ENCODE peak calls at places on chromosomes 2 and 18, in eight cellular contexts. P is stomach; E is effector memory CD4-positive, alpha-beta T cell; H is AG04450; M is Peyer's patch; I is heart right ventricle; V is prostate gland; L is brain microvascular endothelial cell. Z is an unnamed sample.

GRCh38 chr18:74609535-74609934 is 11.9 kb downstream of the ZNF407 start:
- DNase-seq in P (no peak), E (no peak), H (peak; percentile 53), M (no peak), I (no peak), V (no peak), L (peak; percentile 65), Z (no peak)

GRCh38 chr2:165274698-165275097 is 35.5 kb downstream of the SCN2A start:
- DNase-seq in P (peak; percentile 27), E (no peak), H (no peak), M (no peak), I (peak; percentile 66), V (peak; percentile 10), L (no peak), Z (no peak)

GRCh38 chr2:231685349-231686191 is 22.8 kb upstream of the PTMA start:
- DNase-seq in P (no peak), E (no peak), H (no peak), M (no peak), I (no peak), V (no peak), L (no peak), Z (no peak)

GRCh38 chr2:72920317-72921087 is 3.2 kb downstream of the EMX1 start:
- DNase-seq in P (peak; percentile 20), E (no peak), H (no peak), M (peak; percentile 14), I (no peak), V (no peak), L (no peak), Z (no peak)

GRCh38 chr2:8679567-8679826 is 2.4 kb upstream of the ID2 start:
- DNase-seq in P (no peak), E (no peak), H (no peak), M (no peak), I (no peak), V (no peak), L (no peak), Z (no peak)

GRCh38 chr2:135803276-135803675 is 33.7 kb downstream of the LCT start:
- DNase-seq in P (no peak), E (no peak), H (no peak), M (no peak), I (no peak), V (no peak), L (no peak), Z (no peak)

GRCh38 chr2:15636972-15637785 is 45.5 kb downstream of the DDX1 start:
- DNase-seq in P (peak; percentile 73), E (peak; percentile 17), H (peak; percentile 46), M (peak; percentile 55), I (peak; percentile 55), V (peak; percentile 69), L (peak; percentile 73), Z (peak; percentile 20)

GRCh38 chr2:100865819-100866462 is 46.0 kb downstream of the NPAS2 start:
- DNase-seq in P (peak; percentile 24), E (no peak), H (no peak), M (no peak), I (no peak), V (no peak), L (peak; percentile 70), Z (no peak)

GRCh38 chr18:25329783-25330182 is 22.2 kb downstream of the ZNF521 start:
- DNase-seq in P (no peak), E (no peak), H (no peak), M (no peak), I (no peak), V (no peak), L (no peak), Z (no peak)

GRCh38 chr2:137964066-137964858 is at the start of gene HNMT:
- DNase-seq in P (peak; percentile 58), E (no peak), H (no peak), M (no peak), I (peak; percentile 27), V (peak; percentile 47), L (peak; percentile 55), Z (no peak)

GRCh38 chr18:45413180-45413836 is 202.0 kb upstream of the SLC14A2 start:
- DNase-seq in P (no peak), E (no peak), H (no peak), M (no peak), I (no peak), V (no peak), L (no peak), Z (no peak)

GRCh38 chr2:24559714-24560113 is 68.7 kb downstream of the NCOA1 start:
- DNase-seq in P (no peak), E (no peak), H (no peak), M (no peak), I (no peak), V (no peak), L (no peak), Z (no peak)

GRCh38 chr2:12714391-12715221 is 2.1 kb upstream of the TRIB2 start:
- DNase-seq in P (no peak), E (no peak), H (no peak), M (no peak), I (no peak), V (no peak), L (no peak), Z (no peak)

GRCh38 chr2:45013229-45014015 is 4.2 kb upstream of the SIX2 start:
- DNase-seq in P (no peak), E (no peak), H (no peak), M (no peak), I (no peak), V (no peak), L (no peak), Z (no peak)

GRCh38 chr2:32632089-32632488 is 4.2 kb downstream of the TTC27 start:
- DNase-seq in P (no peak), E (no peak), H (no peak), M (no peak), I (no peak), V (no peak), L (peak; percentile 84), Z (no peak)

GRCh38 chr2:36812196-36812595 is 115.7 kb downstream of the VIT start:
- DNase-seq in P (no peak), E (no peak), H (no peak), M (no peak), I (no peak), V (no peak), L (no peak), Z (no peak)

GRCh38 chr2:39728941-39729351 is 50.1 kb downstream of the THUMPD2 start:
- DNase-seq in P (peak; percentile 35), E (no peak), H (no peak), M (no peak), I (no peak), V (no peak), L (peak; percentile 51), Z (no peak)

GRCh38 chr2:10518470-10519060 is 70.4 kb upstream of the ODC1 start:
- DNase-seq in P (no peak), E (no peak), H (no peak), M (no peak), I (no peak), V (no peak), L (no peak), Z (no peak)

GRCh38 chr2:228777855-228778355 is 493.2 kb downstream of the PID1 start:
- DNase-seq in P (no peak), E (no peak), H (no peak), M (no peak), I (no peak), V (no peak), L (peak; percentile 17), Z (no peak)

GRCh38 chr2:128602038-128602698 is 283.5 kb upstream of the HS6ST1 start:
- DNase-seq in P (no peak), E (no peak), H (no peak), M (no peak), I (no peak), V (no peak), L (no peak), Z (no peak)
- H3K27me3 ChIP-seq in P (no peaks in the 10 kb centered on the region), E (no peaks in the 10 kb centered on the region), H (peaks cover 2% of the 10 kb centered on the region), M (no peaks in the 10 kb centered on the region), I (no peaks in the 10 kb centered on the region), V (no peaks in the 10 kb centered on the region), L (no peaks in the 10 kb centered on the region), Z (no peaks in the 10 kb centered on the region)

GRCh38 chr2:46305767-46306166 is 8.6 kb downstream of the EPAS1 start:
- DNase-seq in P (no peak), E (no peak), H (no peak), M (no peak), I (no peak), V (no peak), L (no peak), Z (no peak)

GRCh38 chr2:46304635-46305034 is 7.4 kb downstream of the EPAS1 start:
- DNase-seq in P (no peak), E (no peak), H (no peak), M (no peak), I (no peak), V (no peak), L (no peak), Z (no peak)

GRCh38 chr2:46305177-46305576 is 8.0 kb downstream of the EPAS1 start:
- DNase-seq in P (no peak), E (no peak), H (no peak), M (no peak), I (no peak), V (no peak), L (no peak), Z (no peak)

GRCh38 chr2:46306988-46307655 is 9.9 kb downstream of the EPAS1 start:
- DNase-seq in P (no peak), E (no peak), H (no peak), M (no peak), I (no peak), V (no peak), L (no peak), Z (no peak)

GRCh38 chr2:46306320-46306719 is 9.1 kb downstream of the EPAS1 start:
- DNase-seq in P (no peak), E (no peak), H (no peak), M (no peak), I (no peak), V (peak; percentile 41), L (no peak), Z (no peak)
- H3K4me3 ChIP-seq in P (no peak overlapping the region), E (no peak overlapping the region), H (no peak overlapping the region), M (no peak overlapping the region), I (no peak overlapping the region), V (no peak overlapping the region), L (no peak overlapping the region), Z (no peak overlapping the region)

DNA sequence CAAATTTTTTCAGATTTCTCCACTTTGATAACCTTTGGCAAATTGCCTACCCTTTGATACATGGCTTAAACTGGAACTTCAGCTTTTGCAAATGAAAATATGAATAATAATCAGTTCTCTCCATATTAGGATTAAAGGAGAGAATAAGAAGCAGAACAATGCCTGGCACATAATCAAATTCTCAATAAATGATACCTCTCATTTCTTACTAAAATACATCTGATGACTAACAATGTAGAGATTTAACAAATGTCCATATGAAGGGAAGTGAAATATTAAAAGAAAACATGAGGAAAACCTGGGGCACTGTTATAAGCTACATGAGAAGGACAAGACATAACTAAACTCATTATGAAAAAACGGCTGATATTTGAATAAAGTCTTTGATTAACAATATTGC is 1103.6 kb downstream of the LRP1B start:
- DNase-seq in P (no peak), E (no peak), H (no peak), M (no peak), I (no peak), V (no peak), L (no peak), Z (no peak)
- H3K27me3 ChIP-seq in P (no peaks in the 10 kb centered on the region), E (no peaks in the 10 kb centered on the region), H (no peaks in the 10 kb centered on the region), M (no peaks in the 10 kb centered on the region), I (no peaks in the 10 kb centered on the region), V (no peaks in the 10 kb centered on the region), L (no peaks in the 10 kb centered on the region), Z (no peaks in the 10 kb centered on the region)

DNA sequence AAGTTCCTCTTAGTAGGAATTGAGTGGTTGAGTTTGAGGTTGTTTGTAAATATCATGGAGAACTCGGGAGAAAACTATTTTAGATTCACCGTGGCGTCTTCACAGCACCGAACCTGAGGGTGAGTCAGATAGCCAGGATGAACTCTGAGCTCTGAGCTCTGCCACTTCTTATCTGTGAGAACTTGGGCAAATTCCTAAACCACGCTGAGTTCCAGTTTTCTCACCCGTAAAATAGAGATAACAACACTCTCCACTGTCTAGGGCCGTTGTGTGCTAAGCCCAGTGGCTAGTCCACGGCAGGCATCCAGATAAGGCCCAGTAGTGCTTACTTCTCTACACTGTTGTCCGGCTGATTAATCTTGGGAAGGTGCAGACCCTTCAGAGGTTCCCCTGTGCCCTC is 7.0 kb downstream of the KIF5C start:
- DNase-seq in P (no peak), E (no peak), H (no peak), M (no peak), I (no peak), V (no peak), L (no peak), Z (no peak)
- H3K4me3 ChIP-seq in P (no peak overlapping the region), E (no peak overlapping the region), H (no peak overlapping the region), M (no peak overlapping the region), I (no peak overlapping the region), V (no peak overlapping the region), L (no peak overlapping the region), Z (no peak overlapping the region)